ENCODE peak calls at places on chromosomes 2 and 18, in eight cellular contexts. B is WTC11, T is HFFc6, N is fibroblast of pulmonary artery, X is OCI-LY7, K is CD14-positive monocyte, C is fibroblast of villous mesenchyme, J is esophagus muscularis mucosa. D is an unnamed sample.

GRCh38 chr18:70188113-70188512 is 17.4 kb downstream of the RTTN start:
- DNase-seq in B (no peak), J (no peak), C (peak), X (no peak), K (no peak), N (peak), T (no peak), D (no peak)

GRCh38 chr2:175010848-175011254 is 5.7 kb upstream of the CHN1 start:
- DNase-seq in C (no peak), B (no peak), N (no peak), J (no peak), K (no peak), X (no peak), T (no peak), D (no peak)

GRCh38 chr2:23480991-23481797 is 96.2 kb downstream of the KLHL29 start:
- DNase-seq in N (peak), K (no peak), J (no peak), X (no peak), B (peak), C (peak), T (peak), D (peak)

GRCh38 chr2:105288133-105288532 is 41.4 kb downstream of the TGFBRAP1 start:
- DNase-seq in T (no peak), B (no peak), X (no peak), J (no peak), C (no peak), N (no peak), K (no peak), D (no peak)

GRCh38 chr2:29606105-29606871 is 315.1 kb downstream of the ALK start:
- DNase-seq in B (no peak), X (no peak), T (peak), C (peak), K (no peak), N (peak), J (no peak), D (no peak)

GRCh38 chr2:110961024-110961423 is 159.7 kb upstream of the BCL2L11 start:
- DNase-seq in J (peak), B (no peak), K (no peak), X (no peak), T (no peak), C (no peak), N (no peak), D (no peak)

GRCh38 chr2:69755862-69756467 is 14.0 kb downstream of the ANXA4 start:
- DNase-seq in X (no peak), C (peak), B (no peak), T (peak), K (no peak), J (no peak), N (peak), D (no peak)

GRCh38 chr2:117835990-117836760 is 21.7 kb downstream of the DDX18 start:
- DNase-seq in N (peak), X (peak), T (peak), C (peak), B (peak), K (peak), J (peak), D (no peak)

GRCh38 chr2:38789689-38790088 is 11.7 kb downstream of the GEMIN6 start:
- DNase-seq in B (no peak), N (no peak), J (no peak), X (no peak), K (no peak), T (no peak), C (no peak), D (no peak)

GRCh38 chr18:69838620-69839411 is 108.9 kb downstream of the CD226 start:
- DNase-seq in J (no peak), N (no peak), B (peak), K (no peak), C (no peak), X (peak), T (no peak), D (no peak)

GRCh38 chr2:232420463-232421188 is 14.0 kb downstream of the ALPG start:
- DNase-seq in T (no peak), N (no peak), X (no peak), J (no peak), K (no peak), C (peak), B (peak), D (no peak)

GRCh38 chr2:150410809-150411208 is 76.7 kb downstream of the RND3 start:
- DNase-seq in N (peak), X (no peak), B (peak), K (no peak), T (peak), J (no peak), C (peak), D (no peak)

GRCh38 chr2:22055784-22056620 is 932.2 kb downstream of the TDRD15 start:
- DNase-seq in C (no peak), B (no peak), J (no peak), K (no peak), N (no peak), X (no peak), T (no peak), D (no peak)

GRCh38 chr18:2805970-2806943 is 40.5 kb upstream of the EMILIN2 start:
- DNase-seq in N (peak), K (no peak), C (peak), J (no peak), B (no peak), T (peak), X (no peak), D (no peak)

GRCh38 chr2:3651686-3652516 is 6.1 kb upstream of the ALLC start:
- DNase-seq in B (peak), K (no peak), X (peak), C (peak), N (no peak), T (no peak), J (no peak), D (peak)

GRCh38 chr2:75410702-75411101 is 150.0 kb downstream of the EVA1A start:
- DNase-seq in X (no peak), B (no peak), C (no peak), T (no peak), K (no peak), J (no peak), N (no peak), D (no peak)

GRCh38 chr2:75416420-75417342 is 144.1 kb downstream of the EVA1A start:
- DNase-seq in C (no peak), B (no peak), K (no peak), X (peak), J (no peak), N (no peak), T (no peak), D (no peak)

DNA sequence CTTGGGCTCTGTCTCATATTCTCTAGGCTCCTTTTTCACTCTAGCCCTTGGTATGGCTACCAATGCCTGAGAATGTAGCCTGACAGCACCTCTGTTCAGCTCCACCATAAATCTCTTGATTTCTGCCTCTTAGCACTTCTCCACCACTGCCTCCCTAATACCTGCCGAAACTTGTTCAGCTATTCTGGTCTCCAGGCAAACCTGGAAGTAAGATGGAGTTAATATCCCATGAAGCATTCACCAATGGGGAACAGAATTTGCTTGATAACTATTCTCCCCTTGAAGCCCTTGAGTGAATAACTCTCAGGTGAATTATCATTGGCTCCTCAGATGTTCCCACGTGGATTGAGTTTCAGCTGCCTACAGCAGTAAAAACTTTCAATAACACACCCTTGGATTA is 145.6 kb downstream of the EVA1A start:
- DNase-seq in X (no peak), K (no peak), N (no peak), C (no peak), T (no peak), B (no peak), J (no peak), D (no peak)
- TF ChIP-seq CTCF in X (no peak), K (no peak), N (no peak), C (no peak), T (no peak), B (no peak), J (no peak), D (no peak)

GRCh38 chr18:75638223-75638596 is 210.7 kb upstream of the SMIM21 start:
- DNase-seq in J (peak), N (peak), X (no peak), B (no peak), C (peak), T (peak), K (no peak), D (no peak)
- TF ChIP-seq CTCF in J (peak), N (peak), X (no peak), B (no peak), C (peak), T (peak), K (no peak), D (peak)

DNA sequence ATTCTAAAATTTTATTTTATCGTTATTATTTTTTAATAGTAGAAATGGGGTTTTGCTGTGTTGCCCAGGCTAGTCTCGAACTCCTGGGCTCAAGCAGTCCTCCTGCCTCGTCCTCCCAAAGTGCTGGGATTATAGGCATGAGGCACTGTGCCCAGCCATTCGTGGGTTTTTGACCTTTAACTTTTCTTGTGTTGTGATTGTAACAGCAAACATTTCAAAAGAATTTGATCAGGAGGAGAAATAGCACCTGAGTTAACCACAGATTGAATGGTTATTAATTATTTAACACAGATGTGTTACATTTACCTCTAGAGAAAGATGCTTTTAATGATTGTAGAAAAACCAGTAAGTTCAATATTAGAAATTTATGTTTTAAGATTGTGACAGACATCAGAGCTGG is 132.0 kb downstream of the HAUS1 start:
- DNase-seq in B (no peak), N (no peak), K (no peak), J (no peak), C (no peak), T (no peak), X (no peak), D (no peak)
- TF ChIP-seq CTCF in B (no peak), N (no peak), K (no peak), J (no peak), C (no peak), T (no peak), X (no peak), D (no peak)

GRCh38 chr2:143852748-143853147 is 667.2 kb downstream of the ZEB2 start:
- DNase-seq in K (no peak), B (peak), J (no peak), T (no peak), X (peak), C (no peak), N (no peak), D (no peak)
- TF ChIP-seq CTCF in K (no peak), B (no peak), J (no peak), T (no peak), X (peak), C (no peak), N (no peak), D (no peak)

GRCh38 chr18:13376841-13377351 is 158.3 kb downstream of the LDLRAD4 start:
- DNase-seq in T (no peak), K (no peak), N (no peak), X (peak), B (no peak), J (no peak), C (no peak), D (no peak)
- TF ChIP-seq CTCF in T (no peak), K (no peak), N (no peak), X (no peak), B (no peak), J (no peak), C (no peak), D (no peak)

GRCh38 chr2:235286624-235287368 is 207.0 kb upstream of the AGAP1 start:
- DNase-seq in J (no peak), T (no peak), N (peak), K (no peak), C (peak), B (no peak), X (no peak), D (no peak)
- TF ChIP-seq CTCF in J (no peak), T (no peak), N (no peak), K (no peak), C (no peak), B (no peak), X (no peak), D (no peak)

GRCh38 chr2:135997380-135997779 is 12.0 kb upstream of the DARS1 start:
- DNase-seq in K (peak), T (no peak), B (peak), J (no peak), C (no peak), N (no peak), X (peak), D (no peak)
- TF ChIP-seq CTCF in K (peak), T (no peak), B (no peak), J (no peak), C (no peak), N (no peak), X (peak), D (no peak)